ENCODE peak calls at places on chromosomes 4 and X, in nine cellular contexts. W, R, Y, C, O, N, P, Z and Q are unnamed samples.

GRCh38 chr4:84856468-84856867 is 110.0 kb downstream of the WDFY3 start:
- DNase-seq in W (no peak), R (no peak), Y (no peak), C (no peak), O (no peak), N (no peak), P (no peak), Z (no peak), Q (no peak)

GRCh38 chrX:111353810-111354209 is 58.2 kb downstream of the DCX start:
- DNase-seq in W (no peak), R (no peak), Y (no peak), C (no peak), O (no peak), N (no peak), P (no peak), Z (no peak), Q (no peak)

GRCh38 chrX:2487366-2487765 is 13.4 kb downstream of the DHRSX start:
- DNase-seq in W (no peak), R (no peak), Y (no peak), C (no peak), O (no peak), N (no peak), P (no peak), Z (no peak), Q (no peak)

GRCh38 chrX:129678176-129678880 is 23.6 kb upstream of the APLN start:
- DNase-seq in W (peak), R (peak), Y (no peak), C (peak), O (peak), N (peak), P (peak), Z (no peak), Q (no peak)

GRCh38 chrX:68692651-68693050 is 45.2 kb downstream of the STARD8 start:
- DNase-seq in W (no peak), R (no peak), Y (no peak), C (no peak), O (no peak), N (no peak), P (no peak), Z (no peak), Q (no peak)

GRCh38 chrX:153688534-153688899 is 791 bp downstream of the SLC6A8 start:
- DNase-seq in W (no peak), R (no peak), Y (no peak), C (no peak), O (no peak), N (no peak), P (no peak), Z (no peak), Q (no peak)

GRCh38 chr4:109160494-109160893 is 142.0 kb downstream of the COL25A1 start:
- DNase-seq in W (no peak), R (no peak), Y (no peak), C (no peak), O (no peak), N (no peak), P (no peak), Z (no peak), Q (no peak)

GRCh38 chrX:150692296-150692695 is 900 bp upstream of the MTMR1 start:
- DNase-seq in W (no peak), R (no peak), Y (no peak), C (no peak), O (no peak), N (no peak), P (no peak), Z (no peak), Q (no peak)